ENCODE peak calls at places on chromosomes 11 and 22, in nine cellular contexts. I is stomach, H is HepG2, V is SK-N-SH, W is transverse colon, J is K562, S is GM12878, G is sigmoid colon, M is H1. E is an unnamed sample.

GRCh38 chr11:73950869-73951710 is at the start of gene DNAJB13:
- DNase-seq in I (peak), H (peak), V (peak), W (peak), J (peak), S (peak), G (peak), M (no peak), E (no peak)

GRCh38 chr11:12497431-12497830 is 120.1 kb downstream of the PARVA start:
- DNase-seq in I (no peak), H (no peak), V (no peak), W (no peak), J (no peak), S (no peak), G (no peak), M (no peak), E (no peak)

GRCh38 chr11:86469491-86470388 is 95.1 kb downstream of the CCDC81 start:
- DNase-seq in I (no peak), H (peak), V (no peak), W (no peak), J (no peak), S (no peak), G (no peak), M (no peak), E (no peak)

GRCh38 chr11:86676533-86677154 is 4.2 kb upstream of the ME3 start:
- DNase-seq in I (no peak), H (peak), V (peak), W (no peak), J (peak), S (no peak), G (no peak), M (no peak), E (no peak)

GRCh38 chr22:41532908-41533825 is 11.1 kb downstream of the POLR3H start:
- DNase-seq in I (peak), H (peak), V (peak), W (peak), J (peak), S (no peak), G (peak), M (no peak), E (no peak)

GRCh38 chr11:57873196-57873911 is 111.8 kb downstream of the CTNND1 start:
- DNase-seq in I (no peak), H (no peak), V (no peak), W (no peak), J (no peak), S (no peak), G (no peak), M (no peak), E (no peak)

GRCh38 chr11:35751664-35752061 is 89.1 kb downstream of the TRIM44 start:
- DNase-seq in I (no peak), H (no peak), V (no peak), W (no peak), J (no peak), S (no peak), G (no peak), M (no peak), E (no peak)

GRCh38 chr22:20080776-20081654 is 974 bp downstream of the DGCR8 start:
- DNase-seq in I (no peak), H (peak), V (peak), W (peak), J (peak), S (no peak), G (no peak), M (peak), E (no peak)

GRCh38 chr22:34410111-34410510 is 489.8 kb upstream of the LARGE1 start:
- DNase-seq in I (no peak), H (no peak), V (no peak), W (no peak), J (no peak), S (no peak), G (no peak), M (no peak), E (no peak)

GRCh38 chr22:34416321-34416900 is 496.1 kb upstream of the LARGE1 start:
- DNase-seq in I (no peak), H (no peak), V (no peak), W (no peak), J (no peak), S (no peak), G (no peak), M (no peak), E (peak)

GRCh38 chr22:34414467-34415440 is 494.5 kb upstream of the LARGE1 start:
- DNase-seq in I (no peak), H (peak), V (peak), W (peak), J (peak), S (peak), G (no peak), M (peak), E (peak)
- TF ChIP-seq CTCF in I (peak), H (peak), V (peak), W (peak), J (peak), S (peak), G (peak), M (peak), E (no peak)

GRCh38 chr11:130217632-130218031 is 58.0 kb downstream of the ST14 start:
- DNase-seq in I (peak), H (no peak), V (no peak), W (no peak), J (no peak), S (no peak), G (no peak), M (no peak), E (peak)
- TF ChIP-seq POLR2AphosphoS5 in I (no peak), H (no peak), V (no peak), W (no peak), J (no peak), S (no peak), G (no peak), M (no peak), E (no peak)

DNA sequence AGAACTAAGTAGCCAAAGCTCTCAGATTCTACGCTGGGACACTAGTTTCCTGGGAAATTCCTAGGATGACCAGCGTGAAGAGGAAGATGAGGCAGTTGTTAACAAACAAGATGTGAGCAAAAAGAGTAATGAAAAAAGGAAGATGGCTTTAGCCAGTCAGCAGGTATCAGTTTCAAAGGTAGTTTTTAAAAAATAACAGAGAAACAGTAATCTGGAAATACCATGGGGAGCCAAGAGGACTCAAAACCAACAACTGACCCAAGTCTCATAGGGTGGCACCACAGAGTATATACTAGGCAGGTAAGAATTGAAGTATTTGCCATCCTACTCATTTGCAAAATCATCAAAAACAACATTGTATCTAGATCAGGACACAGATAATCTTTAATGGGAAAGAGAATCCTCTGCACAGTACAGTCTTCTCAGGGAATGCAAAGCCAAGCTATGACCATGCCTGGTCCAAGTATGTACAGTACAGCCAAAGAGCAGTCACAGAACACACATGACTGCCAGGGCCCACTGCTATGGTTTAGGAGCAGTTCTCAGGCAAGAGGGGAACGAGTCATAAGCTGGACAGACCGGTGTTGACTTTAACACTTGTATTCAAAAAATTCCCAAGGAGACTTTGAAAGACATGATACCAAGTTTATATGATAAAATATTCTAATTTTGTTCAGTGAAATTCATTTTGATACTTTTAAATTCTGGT is 20.6 kb downstream of the MSANTD4 start:
- DNase-seq in I (no peak), H (no peak), V (no peak), W (no peak), J (no peak), S (no peak), G (no peak), M (no peak), E (no peak)
- TF ChIP-seq EP300 in I (no peak), H (no peak), V (no peak), W (no peak), J (no peak), S (no peak), G (no peak), M (no peak), E (no peak)

DNA sequence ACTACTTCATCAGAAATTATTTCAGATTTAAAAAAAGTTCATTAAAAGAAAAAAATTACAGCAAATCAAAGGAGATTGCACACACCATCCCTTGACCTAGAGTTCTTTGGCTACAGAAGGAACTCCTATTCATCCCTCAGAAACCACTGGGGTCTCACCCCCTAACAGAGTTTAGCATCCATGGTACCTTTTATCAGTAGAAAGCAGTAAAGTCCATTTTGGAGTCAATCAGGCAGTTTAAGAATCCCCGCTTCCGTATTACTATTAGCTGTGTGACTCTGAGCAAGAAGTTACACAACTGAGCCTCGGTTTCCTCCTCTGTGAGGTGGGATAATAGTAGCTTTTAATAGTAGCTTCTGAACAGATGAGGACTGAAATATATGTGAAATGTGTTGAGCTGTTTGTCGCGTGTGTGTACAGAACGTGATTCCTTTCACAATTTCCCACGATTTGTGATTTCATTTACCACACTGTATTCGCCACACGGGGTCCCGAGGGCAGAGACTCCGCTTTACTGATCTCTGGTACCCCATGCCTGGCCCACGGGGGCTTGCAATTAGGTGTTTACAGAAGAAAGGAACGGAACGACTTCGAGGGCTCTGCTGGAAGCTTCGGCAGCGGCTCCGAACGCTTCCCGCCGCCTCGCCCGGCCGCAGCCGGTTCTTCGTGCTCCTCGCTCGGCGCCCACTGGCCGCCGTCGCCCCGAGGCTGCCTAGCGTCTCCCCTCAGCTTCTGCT is 72.5 kb upstream of the ZBED5 start:
- DNase-seq in I (no peak), H (no peak), V (no peak), W (peak), J (no peak), S (no peak), G (no peak), M (no peak), E (peak)
- TF ChIP-seq CTCF in I (no peak), H (no peak), V (no peak), W (no peak), J (no peak), S (no peak), G (no peak), M (no peak), E (no peak)

DNA sequence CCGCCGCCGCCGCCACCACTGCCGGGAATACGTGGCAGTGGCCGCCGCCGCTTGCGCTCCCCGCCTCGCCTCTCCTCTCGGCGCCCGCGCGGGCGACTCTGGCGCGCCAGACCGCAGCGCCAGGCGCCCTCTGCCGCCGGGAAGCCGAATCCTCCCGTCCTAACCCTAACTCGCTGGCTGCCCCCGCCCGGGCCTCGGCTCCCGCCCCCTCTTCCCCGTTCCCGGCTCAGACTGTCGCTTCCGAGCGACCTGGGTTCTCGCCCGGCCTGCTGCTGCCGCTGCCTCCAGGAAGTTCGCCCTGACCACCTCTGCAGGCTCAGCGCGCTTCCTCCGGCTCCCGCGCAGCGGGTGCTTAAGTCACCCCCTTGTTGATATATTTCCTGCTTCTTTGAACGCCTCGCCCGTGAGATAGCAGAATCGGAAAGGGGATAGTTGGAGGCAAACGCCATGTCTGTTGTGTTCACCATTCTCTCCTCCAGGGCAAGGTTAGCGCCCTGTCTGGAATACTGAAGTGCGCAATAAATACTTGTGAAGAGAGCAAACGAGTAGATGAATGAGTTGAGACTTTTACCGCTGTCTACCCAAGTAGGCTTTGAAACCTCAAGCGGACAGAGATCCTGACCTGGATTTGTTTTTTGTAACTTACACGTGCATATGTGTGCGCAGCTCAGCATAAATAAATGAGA is at the start of gene SMCO4:
- DNase-seq in I (peak), H (peak), V (peak), W (peak), J (peak), S (no peak), G (peak), M (peak), E (no peak)
- TF ChIP-seq POLR2AphosphoS5 in I (peak), H (no peak), V (no peak), W (no peak), J (no peak), S (no peak), G (no peak), M (peak), E (peak)

DNA sequence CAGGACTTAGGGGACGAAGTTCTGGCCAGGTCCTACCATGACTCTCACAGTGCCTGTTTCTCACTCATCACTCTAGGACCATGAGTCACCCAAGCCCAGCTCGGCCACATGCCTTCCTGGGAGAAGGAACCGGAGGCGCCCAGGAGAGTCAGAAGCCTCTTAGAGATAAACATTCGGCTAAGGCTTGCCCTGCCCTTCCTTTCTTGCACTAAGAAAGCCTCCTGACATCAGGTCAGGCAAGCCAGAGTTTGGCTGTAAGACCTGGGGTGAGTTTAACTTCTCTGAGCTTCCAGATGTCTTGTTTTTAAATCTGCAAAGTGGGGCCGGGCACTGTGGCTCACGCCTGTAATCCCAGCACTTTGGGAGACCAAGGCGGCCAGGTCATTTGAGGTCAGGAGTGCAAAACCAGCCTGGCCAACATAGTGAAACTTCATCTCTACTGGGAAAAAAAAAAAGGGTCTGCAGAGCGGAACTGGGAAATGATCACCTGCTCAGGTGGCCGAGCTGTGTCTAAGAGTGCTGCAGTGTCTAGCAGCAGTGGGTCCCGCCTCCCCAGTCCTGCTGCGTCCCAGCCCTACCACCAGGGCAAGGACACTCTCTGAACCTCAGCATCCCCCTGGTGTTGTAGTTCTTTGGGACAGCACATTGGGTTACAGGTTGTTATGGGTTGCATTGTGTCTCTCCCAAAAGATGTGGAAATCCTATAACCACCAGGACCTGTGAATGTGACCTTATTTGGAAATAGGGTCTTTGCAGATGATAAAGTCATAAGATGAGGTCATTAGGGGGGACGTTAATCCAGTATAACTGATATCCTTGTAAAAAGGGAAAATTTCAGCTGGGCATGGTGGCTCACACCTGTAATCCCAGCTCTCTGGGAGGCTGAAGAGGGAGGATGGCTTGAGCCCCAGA is 1.8 kb upstream of the CARS1 start:
- DNase-seq in I (no peak), H (peak), V (no peak), W (no peak), J (peak), S (no peak), G (no peak), M (no peak), E (no peak)
- TF ChIP-seq EP300 in I (no peak), H (no peak), V (no peak), W (no peak), J (peak), S (no peak), G (no peak), M (no peak), E (no peak)

E was measured in esophagus muscularis mucosa.